ENCODE peak calls at places on chromosomes 2 and 18, in four cellular contexts. C is KBM-7, U is NCI-H460, P is T-cell. O is an unnamed sample.

GRCh38 chr2:45664635-45665269 is 13.3 kb downstream of the PRKCE start:
- DNase-seq in C (no peak), P (no peak), U (no peak), O (no peak)

GRCh38 chr2:31202833-31203232 is 14.5 kb downstream of the CAPN14 start:
- DNase-seq in U (no peak), P (no peak), C (no peak), O (no peak)

GRCh38 chr2:216911886-216912285 is 52.0 kb upstream of the TNP1 start:
- DNase-seq in C (no peak), P (no peak), U (no peak), O (no peak)

GRCh38 chr2:45915523-45915922 is 264.0 kb downstream of the PRKCE start:
- DNase-seq in P (no peak), U (no peak), C (no peak), O (no peak)

GRCh38 chr2:178924817-178925216 is 117.6 kb upstream of the TTN start:
- DNase-seq in U (no peak), C (no peak), P (no peak), O (no peak)

GRCh38 chr18:2883137-2883671 is 36.4 kb downstream of the EMILIN2 start:
- DNase-seq in C (peak), U (no peak), P (peak), O (peak)

GRCh38 chr18:34976084-34976483 is 65.1 kb upstream of the MAPRE2 start:
- DNase-seq in C (no peak), U (no peak), P (no peak), O (no peak)

GRCh38 chr2:164831180-164831579 is 10.4 kb downstream of the COBLL1 start:
- DNase-seq in U (no peak), C (no peak), P (no peak), O (no peak)

GRCh38 chr2:105857076-105857740 is 112.5 kb downstream of the NCK2 start:
- DNase-seq in P (peak), U (no peak), C (no peak), O (no peak)

GRCh38 chr2:63764630-63765029 is 77.1 kb upstream of the UGP2 start:
- DNase-seq in P (no peak), C (no peak), U (no peak), O (no peak)

GRCh38 chr2:109373791-109374547 is 239.8 kb downstream of the SEPTIN10 start:
- DNase-seq in U (no peak), C (no peak), P (no peak), O (no peak)

GRCh38 chr2:17539993-17540812 is at the start of gene VSNL1:
- DNase-seq in C (no peak), U (no peak), P (no peak), O (no peak)

GRCh38 chr2:52395912-52396311 is 1364.0 kb upstream of the NRXN1 start:
- DNase-seq in C (no peak), P (no peak), U (no peak), O (no peak)

GRCh38 chr2:230202430-230203109 is 17.2 kb downstream of the SP110 start:
- DNase-seq in C (no peak), P (peak), U (no peak), O (no peak)

GRCh38 chr18:23556145-23556780 is 30.0 kb downstream of the NPC1 start:
- DNase-seq in P (no peak), C (no peak), U (no peak), O (no peak)

GRCh38 chr18:54822872-54823845 is 5.1 kb upstream of the RAB27B start:
- DNase-seq in U (peak), C (peak), P (no peak), O (no peak)

GRCh38 chr2:98911376-98912154 is 24.5 kb downstream of the CRACDL start:
- DNase-seq in U (no peak), P (no peak), C (no peak), O (no peak)

GRCh38 chr2:29130295-29130694 is 15.1 kb downstream of the CLIP4 start:
- DNase-seq in P (no peak), C (peak), U (peak), O (no peak)

GRCh38 chr2:120509991-120510735 is 164.2 kb downstream of the INHBB start:
- DNase-seq in C (no peak), U (no peak), P (no peak), O (no peak)

GRCh38 chr2:146978891-146979555 is 865.8 kb upstream of the ACVR2A start:
- DNase-seq in U (no peak), C (no peak), P (no peak), O (no peak)

GRCh38 chr18:55124078-55124477 is 164.8 kb upstream of the CCDC68 start:
- DNase-seq in U (no peak), P (no peak), C (no peak), O (no peak)

GRCh38 chr2:237464757-237465391 is 22.2 kb upstream of the MLPH start:
- DNase-seq in C (no peak), P (no peak), U (no peak), O (no peak)

GRCh38 chr2:239027431-239028252 is 179.8 kb downstream of the TWIST2 start:
- DNase-seq in U (no peak), C (no peak), P (no peak), O (no peak)

GRCh38 chr2:84029903-84030559 is 429.0 kb downstream of the SUCLG1 start:
- DNase-seq in P (no peak), U (no peak), C (no peak), O (no peak)

GRCh38 chr2:20212459-20212870 is 12.5 kb downstream of the SDC1 start:
- DNase-seq in C (no peak), P (no peak), U (no peak), O (no peak)

GRCh38 chr2:43376523-43377198 is 150.3 kb upstream of the ZFP36L2 start:
- DNase-seq in C (no peak), U (no peak), P (no peak), O (no peak)

GRCh38 chr2:203534486-203535077 is 519 bp downstream of the RAPH1 start:
- DNase-seq in C (peak), P (peak), U (no peak), O (peak)

GRCh38 chr2:3145471-3146027 is 232.1 kb downstream of the EIPR1 start:
- DNase-seq in P (no peak), U (no peak), C (no peak), O (no peak)

GRCh38 chr2:9331704-9332103 is 91.6 kb downstream of the ITGB1BP1 start:
- DNase-seq in C (no peak), P (no peak), U (no peak), O (no peak)

GRCh38 chr2:132815522-132815921 is 145.5 kb upstream of the LYPD1 start:
- DNase-seq in U (peak), P (no peak), C (no peak), O (no peak)

GRCh38 chr2:120508581-120509041 is 162.7 kb downstream of the INHBB start:
- DNase-seq in C (no peak), P (no peak), U (no peak), O (no peak)

GRCh38 chr2:115574667-115575066 is 1132.2 kb downstream of the DPP10 start:
- DNase-seq in P (no peak), C (no peak), U (no peak), O (no peak)

GRCh38 chr18:22363867-22364463 is 53.8 kb downstream of the CTAGE1 start:
- DNase-seq in U (no peak), C (no peak), P (no peak), O (no peak)

GRCh38 chr2:69642709-69643601 is 584 bp downstream of the AAK1 start:
- DNase-seq in P (peak), C (peak), U (peak), O (peak)